ENCODE peak calls at places on chromosome 17, in five cellular contexts. X is endothelial cell of umbilical vein, H is esophagus squamous epithelium, G is sigmoid colon, U is H1. W is an unnamed sample.
A peak's percentile ranks its signal among the peaks of the same experiment; 100 is the strongest.

GRCh38 chr17:18191071-18191667 is 7.5 kb downstream of the ALKBH5 start:
- DNase-seq in X (peak; percentile 77), G (peak; percentile 71), U (no peak), H (no peak), W (peak; percentile 33)

GRCh38 chr17:28484296-28484695 is 10.9 kb downstream of the SLC13A2 start:
- DNase-seq in G (no peak), U (no peak), H (no peak), X (no peak), W (no peak)

GRCh38 chr17:77269696-77270681 is 129.2 kb downstream of the SEC14L1 start:
- DNase-seq in G (no peak), U (no peak), H (no peak), X (no peak), W (no peak)

GRCh38 chr17:45228985-45229517 is 7.4 kb downstream of the FMNL1 start:
- DNase-seq in H (no peak), G (peak; percentile 96), X (no peak), U (no peak), W (peak; percentile 95)

GRCh38 chr17:75557075-75557851 is 30.3 kb upstream of the MYO15B start:
- DNase-seq in H (no peak), U (no peak), G (no peak), X (no peak), W (peak; percentile 33)

GRCh38 chr17:4859816-4860625 is 26.9 kb downstream of the MINK1 start:
- DNase-seq in U (no peak), X (no peak), H (no peak), G (no peak), W (no peak)

GRCh38 chr17:35129973-35130351 is 8.5 kb downstream of the FNDC8 start:
- DNase-seq in U (no peak), G (no peak), H (no peak), X (no peak), W (no peak)

GRCh38 chr17:73068322-73069153 is 23.9 kb downstream of the SLC39A11 start:
- DNase-seq in U (no peak), G (no peak), X (peak; percentile 20), H (no peak), W (peak; percentile 96)

GRCh38 chr17:72208832-72209231 is 88.0 kb downstream of the SOX9 start:
- DNase-seq in U (no peak), H (no peak), G (no peak), X (no peak), W (no peak)

GRCh38 chr17:78268960-78269892 is 37.8 kb downstream of the TMEM235 start:
- DNase-seq in H (no peak), X (no peak), U (peak; percentile 73), G (no peak), W (peak; percentile 68)

GRCh38 chr17:77436058-77436442 is 295.3 kb downstream of the SEC14L1 start:
- DNase-seq in X (peak; percentile 57), G (no peak), H (no peak), U (peak; percentile 65), W (no peak)

GRCh38 chr17:11996722-11997146 is 541 bp downstream of the ZNF18 start:
- DNase-seq in G (no peak), U (no peak), H (peak; percentile 35), X (peak; percentile 61), W (peak; percentile 35)
- TF ChIP-seq CTCF in G (peak; percentile 35), U (no peak), H (no peak), X (no peak), W (peak; percentile 9)

DNA sequence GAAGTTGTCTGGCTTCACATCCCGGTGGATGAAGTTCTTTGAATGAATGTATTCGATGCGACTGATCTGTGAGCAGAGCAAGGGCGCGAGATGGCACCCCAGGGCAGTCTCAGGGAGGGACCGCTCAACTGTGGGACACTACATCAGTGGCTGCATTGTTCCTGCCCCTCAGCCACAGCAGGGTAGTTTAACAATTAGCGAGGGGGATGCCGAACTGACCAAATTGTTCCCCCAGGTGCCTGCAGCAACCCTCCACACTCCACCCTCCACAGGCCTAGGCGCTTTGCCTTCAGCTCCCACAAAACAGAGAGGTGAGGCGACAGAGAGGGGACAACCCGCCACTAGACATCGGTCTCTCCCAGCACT is 20.3 kb downstream of the CSNK1D start:
- DNase-seq in G (no peak), H (no peak), X (no peak), U (no peak), W (no peak)
- H3K4me3 ChIP-seq in G (no peak overlapping the region), H (no peak overlapping the region), X (no peak overlapping the region), U (no peak overlapping the region), W (no peak overlapping the region)

DNA sequence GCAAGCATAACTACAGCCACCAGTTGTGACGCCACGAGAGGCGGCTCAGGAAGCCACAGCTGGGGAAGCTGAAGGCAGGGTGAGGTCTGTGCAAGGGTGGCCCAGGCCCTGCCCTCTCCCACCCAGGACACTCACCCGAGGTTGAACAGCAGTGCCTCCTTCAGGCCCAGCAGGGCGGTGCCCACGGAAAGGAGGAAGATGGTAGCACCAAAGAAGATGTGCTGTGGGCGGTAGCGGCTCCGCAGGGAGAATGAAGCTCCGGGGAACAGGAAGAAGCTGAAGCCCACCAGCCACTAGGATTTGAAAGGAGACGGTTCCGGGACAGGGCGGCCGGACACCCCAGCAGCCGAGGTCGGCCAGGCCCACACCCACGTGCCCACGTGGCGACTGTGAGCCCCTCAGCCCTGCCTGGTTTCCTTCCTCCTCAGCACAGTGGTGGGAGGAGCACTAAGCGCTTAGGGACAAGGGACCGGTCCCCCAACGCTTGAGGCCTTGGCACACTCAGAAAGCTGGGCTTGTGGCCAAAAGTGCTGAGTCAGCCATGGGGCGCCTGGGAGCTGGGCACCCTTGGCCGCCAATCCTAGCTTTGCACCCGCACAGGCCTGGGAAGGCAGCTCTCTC is 11.0 kb downstream of the CYB561 start:
- DNase-seq in X (peak; percentile 39), G (peak; percentile 81), H (no peak), U (no peak), W (no peak)
- TF ChIP-seq CTCF in X (peak; percentile 27), G (no peak), H (no peak), U (peak; percentile 37), W (peak; percentile 32)

GRCh38 chr17:8479431-8479947 is 43.8 kb downstream of the NDEL1 start:
- DNase-seq in X (no peak), G (peak; percentile 85), U (no peak), H (no peak), W (no peak)

GRCh38 chr17:8481703-8482102 is 46.0 kb downstream of the NDEL1 start:
- DNase-seq in U (no peak), H (no peak), X (no peak), G (no peak), W (no peak)

GRCh38 chr17:8480011-8480976 is 44.6 kb downstream of the NDEL1 start:
- DNase-seq in U (no peak), X (no peak), H (no peak), G (no peak), W (no peak)

GRCh38 chr17:8482546-8482945 is 46.9 kb downstream of the NDEL1 start:
- DNase-seq in H (no peak), U (no peak), G (no peak), X (no peak), W (no peak)

DNA sequence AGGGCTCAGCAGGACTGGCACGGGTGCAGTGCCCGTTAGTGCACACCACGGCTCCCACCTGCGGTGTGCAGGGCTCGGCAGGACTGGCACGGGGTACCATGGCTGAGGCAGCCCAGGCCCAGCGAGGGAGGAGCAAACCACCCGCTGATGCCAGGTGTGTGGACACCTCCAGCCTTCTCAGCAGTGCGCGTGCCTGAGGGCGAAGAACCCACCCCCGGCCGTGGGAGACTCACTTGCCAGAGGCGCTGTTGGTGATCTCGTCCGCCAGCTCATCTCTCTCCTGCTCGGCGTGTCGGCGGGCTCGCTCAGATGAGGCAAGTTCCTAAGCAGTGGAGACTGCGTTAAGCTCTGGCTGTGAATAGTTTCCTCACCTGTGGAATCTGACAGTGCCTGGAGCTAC is 45.4 kb downstream of the NDEL1 start:
- DNase-seq in H (no peak), U (no peak), G (no peak), X (no peak), W (no peak)
- H3K4me3 ChIP-seq in H (no peak overlapping the region), U (no peak overlapping the region), G (no peak overlapping the region), X (no peak overlapping the region), W (no peak overlapping the region)

GRCh38 chr17:81706757-81707624 is 3.8 kb downstream of the MRPL12 start:
- DNase-seq in U (peak; percentile 58), G (no peak), X (no peak), H (no peak), W (no peak)
- TF ChIP-seq CTCF in U (no peak), G (no peak), X (no peak), H (no peak), W (no peak)

GRCh38 chr17:6712058-6712853 is 913 bp downstream of the SLC13A5 start:
- DNase-seq in X (no peak), H (no peak), U (peak; percentile 71), G (no peak), W (peak; percentile 25)

GRCh38 chr17:6712854-6713129 is 377 bp downstream of the SLC13A5 start:
- DNase-seq in U (no peak), X (no peak), H (no peak), G (no peak), W (no peak)

GRCh38 chr17:6714315-6714874 is 1.2 kb upstream of the SLC13A5 start:
- DNase-seq in G (no peak), U (no peak), X (no peak), H (no peak), W (no peak)

GRCh38 chr17:6713130-6713917 is at the start of gene SLC13A5:
- DNase-seq in X (peak; percentile 8), H (no peak), U (peak; percentile 84), G (no peak), W (peak; percentile 15)

GRCh38 chr17:6713918-6714271 is 726 bp upstream of the SLC13A5 start:
- DNase-seq in G (no peak), H (no peak), X (no peak), U (no peak), W (no peak)
- H3K4me3 ChIP-seq in G (no peak overlapping the region), H (peak overlapping the region; percentile 46), X (no peak overlapping the region), U (peak overlapping the region; percentile 68), W (no peak overlapping the region)

DNA sequence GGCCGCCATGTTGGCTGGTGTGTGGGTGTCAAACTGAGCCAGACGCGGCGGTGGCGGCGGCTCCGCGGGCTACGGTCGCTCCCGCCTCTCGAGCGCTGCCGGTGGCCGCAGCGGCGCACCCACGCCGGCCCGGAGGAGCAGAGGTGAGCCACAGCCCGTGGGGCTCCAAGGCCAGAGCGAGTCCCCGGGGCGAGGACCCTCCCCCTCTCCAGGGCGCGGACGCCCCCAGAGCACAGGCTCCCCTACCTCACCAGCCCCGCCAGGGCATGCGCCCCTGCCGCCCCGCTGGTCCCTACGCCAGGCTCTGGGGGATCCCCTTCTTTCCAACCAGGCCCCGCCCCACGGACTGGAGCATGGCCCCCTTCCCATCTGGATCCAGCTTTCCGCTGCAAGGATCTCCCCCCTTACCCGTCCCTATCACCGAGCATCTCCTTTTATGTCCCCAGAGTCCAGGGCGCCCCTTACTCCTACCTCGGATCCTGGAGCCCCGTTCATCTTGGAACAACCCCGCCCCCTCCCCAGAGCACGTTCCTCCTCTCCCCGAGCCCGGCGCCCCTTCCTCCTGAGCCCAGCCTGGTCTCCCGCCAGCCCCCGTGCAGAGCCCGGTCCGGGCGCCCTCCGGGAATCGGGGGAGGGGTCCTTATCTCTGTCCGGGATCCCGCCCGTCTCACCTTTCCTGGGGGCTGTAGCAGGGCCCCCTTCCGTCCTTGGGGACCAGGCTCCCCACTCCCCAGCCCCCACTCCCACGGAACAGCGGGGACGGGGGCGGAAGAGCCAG is 412 bp downstream of the EPN2 start:
- DNase-seq in H (no peak), X (peak; percentile 51), G (peak; percentile 80), U (peak; percentile 84), W (no peak)
- TF ChIP-seq CTCF in H (no peak), X (peak; percentile 6), G (peak; percentile 15), U (no peak), W (no peak)

W was measured in choroid plexus epithelial cell.